ENCODE peak calls at places on chromosome 21, in seven cellular contexts. One of them, this sample, is unnamed.

GRCh38 chr21:33199516-33200217 is 30.1 kb upstream of the IFNAR2 start:
- DNase-seq in omental fat pad: peak; percentile 70
- DNase-seq in upper lobe of right lung: no peak
- DNase-seq in GM06990: peak; percentile 40
- DNase-seq in nephron progenitor cell: peak; percentile 64
- DNase-seq in heart left ventricle: peak; percentile 78
- DNase-seq in ovary: peak; percentile 71
- DNase-seq in this sample: peak; percentile 74

GRCh38 chr21:34065015-34065414 is 8.4 kb upstream of the MRPS6 start:
- DNase-seq in omental fat pad: no peak
- DNase-seq in upper lobe of right lung: no peak
- DNase-seq in GM06990: no peak
- DNase-seq in nephron progenitor cell: no peak
- DNase-seq in heart left ventricle: no peak
- DNase-seq in ovary: no peak
- DNase-seq in this sample: no peak

GRCh38 chr21:27269646-27270045 is 302.8 kb upstream of the ADAMTS5 start:
- DNase-seq in omental fat pad: no peak
- DNase-seq in upper lobe of right lung: no peak
- DNase-seq in GM06990: no peak
- DNase-seq in nephron progenitor cell: no peak
- DNase-seq in heart left ventricle: no peak
- DNase-seq in ovary: no peak
- DNase-seq in this sample: no peak

GRCh38 chr21:45390121-45390751 is 14.7 kb upstream of the COL18A1 start:
- DNase-seq in omental fat pad: no peak
- DNase-seq in upper lobe of right lung: peak; percentile 50
- DNase-seq in GM06990: no peak
- DNase-seq in nephron progenitor cell: no peak
- DNase-seq in heart left ventricle: peak; percentile 19
- DNase-seq in ovary: peak; percentile 9
- DNase-seq in this sample: no peak

GRCh38 chr21:39079617-39080016 is 103.6 kb downstream of the PSMG1 start:
- DNase-seq in omental fat pad: peak; percentile 54
- DNase-seq in upper lobe of right lung: peak; percentile 96
- DNase-seq in GM06990: no peak
- DNase-seq in nephron progenitor cell: no peak
- DNase-seq in heart left ventricle: peak; percentile 81
- DNase-seq in ovary: no peak
- DNase-seq in this sample: no peak

GRCh38 chr21:44941567-44941966 is 1.7 kb downstream of the SLX9 start:
- DNase-seq in omental fat pad: no peak
- DNase-seq in upper lobe of right lung: peak; percentile 54
- DNase-seq in GM06990: peak; percentile 0
- DNase-seq in nephron progenitor cell: no peak
- DNase-seq in heart left ventricle: peak; percentile 28
- DNase-seq in ovary: no peak
- DNase-seq in this sample: no peak

GRCh38 chr21:29056538-29057050 is 16.9 kb downstream of the CCT8 start:
- DNase-seq in omental fat pad: no peak
- DNase-seq in upper lobe of right lung: no peak
- DNase-seq in GM06990: no peak
- DNase-seq in nephron progenitor cell: no peak
- DNase-seq in heart left ventricle: no peak
- DNase-seq in ovary: no peak
- DNase-seq in this sample: no peak

GRCh38 chr21:31201144-31201543 is 142.9 kb downstream of the TIAM1 start:
- DNase-seq in omental fat pad: no peak
- DNase-seq in upper lobe of right lung: no peak
- DNase-seq in GM06990: no peak
- DNase-seq in nephron progenitor cell: no peak
- DNase-seq in heart left ventricle: no peak
- DNase-seq in ovary: no peak
- DNase-seq in this sample: no peak

GRCh38 chr21:29372063-29372802 is 73.5 kb downstream of the BACH1 start:
- DNase-seq in omental fat pad: no peak
- DNase-seq in upper lobe of right lung: no peak
- DNase-seq in GM06990: peak; percentile 44
- DNase-seq in nephron progenitor cell: peak; percentile 50
- DNase-seq in heart left ventricle: peak; percentile 34
- DNase-seq in ovary: peak; percentile 28
- DNase-seq in this sample: peak; percentile 54

GRCh38 chr21:39036581-39036980 is 146.7 kb downstream of the PSMG1 start:
- DNase-seq in omental fat pad: no peak
- DNase-seq in upper lobe of right lung: no peak
- DNase-seq in GM06990: no peak
- DNase-seq in nephron progenitor cell: no peak
- DNase-seq in heart left ventricle: no peak
- DNase-seq in ovary: no peak
- DNase-seq in this sample: no peak

GRCh38 chr21:17527240-17527639 is 14.4 kb downstream of the CXADR start:
- DNase-seq in omental fat pad: no peak
- DNase-seq in upper lobe of right lung: no peak
- DNase-seq in GM06990: no peak
- DNase-seq in nephron progenitor cell: no peak
- DNase-seq in heart left ventricle: no peak
- DNase-seq in ovary: no peak
- DNase-seq in this sample: no peak

GRCh38 chr21:44822484-44823178 is 4.8 kb upstream of the SUMO3 start:
- DNase-seq in omental fat pad: no peak
- DNase-seq in upper lobe of right lung: no peak
- DNase-seq in GM06990: no peak
- DNase-seq in nephron progenitor cell: no peak
- DNase-seq in heart left ventricle: no peak
- DNase-seq in ovary: no peak
- DNase-seq in this sample: no peak

GRCh38 chr21:42688841-42689371 is 35.5 kb downstream of the PDE9A start:
- DNase-seq in omental fat pad: no peak
- DNase-seq in upper lobe of right lung: peak; percentile 64
- DNase-seq in GM06990: no peak
- DNase-seq in nephron progenitor cell: no peak
- DNase-seq in heart left ventricle: peak; percentile 26
- DNase-seq in ovary: no peak
- DNase-seq in this sample: no peak
- TF ChIP-seq CTCF in omental fat pad: no peak
- TF ChIP-seq CTCF in upper lobe of right lung: no peak
- TF ChIP-seq CTCF in GM06990: no peak
- TF ChIP-seq CTCF in nephron progenitor cell: no peak
- TF ChIP-seq CTCF in heart left ventricle: no peak
- TF ChIP-seq CTCF in ovary: no peak
- TF ChIP-seq CTCF in this sample: no peak

DNA sequence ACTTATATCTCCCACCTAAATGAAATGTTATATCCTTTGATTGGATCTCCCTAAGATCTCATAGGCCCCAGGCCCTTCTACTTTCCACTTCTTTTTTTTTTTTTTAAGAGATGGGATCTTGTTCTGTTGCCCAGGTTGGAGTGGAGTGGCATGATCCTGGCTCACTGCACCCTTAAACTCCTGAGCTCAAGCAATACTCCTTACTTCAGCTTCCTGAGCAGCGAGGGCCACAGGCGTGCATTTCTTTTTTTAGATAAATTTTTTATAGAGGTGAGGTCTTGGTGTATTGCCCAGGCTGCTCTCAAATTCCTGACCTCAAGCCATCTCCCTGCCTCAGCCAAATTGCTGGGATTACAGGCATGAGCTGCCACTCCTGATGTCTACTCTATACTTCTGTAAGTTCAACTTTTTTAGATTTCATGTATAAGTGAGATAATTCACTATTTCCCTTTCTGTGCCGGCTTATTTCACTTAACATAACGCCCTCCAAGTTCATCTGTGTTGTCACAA is 987.5 kb upstream of the NCAM2 start:
- DNase-seq in omental fat pad: no peak
- DNase-seq in upper lobe of right lung: no peak
- DNase-seq in GM06990: no peak
- DNase-seq in nephron progenitor cell: no peak
- DNase-seq in heart left ventricle: no peak
- DNase-seq in ovary: no peak
- DNase-seq in this sample: no peak
- TF ChIP-seq CTCF in omental fat pad: no peak
- TF ChIP-seq CTCF in upper lobe of right lung: no peak
- TF ChIP-seq CTCF in GM06990: no peak
- TF ChIP-seq CTCF in nephron progenitor cell: no peak
- TF ChIP-seq CTCF in heart left ventricle: no peak
- TF ChIP-seq CTCF in ovary: no peak
- TF ChIP-seq CTCF in this sample: no peak

DNA sequence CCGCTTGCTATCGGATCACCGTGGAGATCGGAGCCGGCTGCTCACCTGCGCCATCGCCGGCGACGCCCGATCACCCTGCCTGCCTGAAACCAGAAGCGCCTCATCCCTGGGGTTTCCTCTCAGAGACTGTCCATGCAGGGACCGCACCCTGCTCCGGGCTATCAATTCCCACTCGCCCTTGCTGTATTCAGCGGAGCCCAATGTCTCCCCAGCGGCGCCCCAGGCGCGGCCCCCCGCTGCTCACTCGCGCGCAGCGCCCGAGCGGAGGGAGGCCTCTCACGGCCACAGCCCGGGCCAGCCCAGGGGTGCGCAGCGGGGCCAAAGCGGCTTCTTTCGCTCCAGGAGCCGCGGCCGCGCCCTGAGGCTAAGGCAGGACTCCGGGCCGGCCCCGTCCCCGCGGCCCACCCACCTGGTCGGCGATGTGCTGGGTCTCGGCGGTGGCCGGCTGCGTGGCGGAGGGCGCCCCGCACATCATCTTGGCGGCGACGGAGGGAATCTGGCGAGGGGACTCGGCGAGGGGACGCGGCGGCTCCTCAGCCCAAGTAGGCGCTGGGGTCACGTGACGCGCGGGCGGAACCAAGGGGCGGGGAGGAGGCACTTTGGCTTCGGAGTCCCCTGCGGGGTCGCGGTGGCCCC is at the start of gene CSTB:
- DNase-seq in omental fat pad: peak; percentile 76
- DNase-seq in upper lobe of right lung: peak; percentile 96
- DNase-seq in GM06990: peak; percentile 84
- DNase-seq in nephron progenitor cell: peak; percentile 93
- DNase-seq in heart left ventricle: peak; percentile 88
- DNase-seq in ovary: peak; percentile 81
- DNase-seq in this sample: peak; percentile 90
- TF ChIP-seq CTCF in omental fat pad: no peak
- TF ChIP-seq CTCF in upper lobe of right lung: no peak
- TF ChIP-seq CTCF in GM06990: no peak
- TF ChIP-seq CTCF in nephron progenitor cell: no peak
- TF ChIP-seq CTCF in heart left ventricle: no peak
- TF ChIP-seq CTCF in ovary: no peak
- TF ChIP-seq CTCF in this sample: no peak

GRCh38 chr21:21688877-21689276 is 690.7 kb downstream of the NCAM2 start:
- DNase-seq in omental fat pad: no peak
- DNase-seq in upper lobe of right lung: peak; percentile 38
- DNase-seq in GM06990: no peak
- DNase-seq in nephron progenitor cell: peak; percentile 21
- DNase-seq in heart left ventricle: no peak
- DNase-seq in ovary: no peak
- DNase-seq in this sample: no peak
- TF ChIP-seq CTCF in omental fat pad: no peak
- TF ChIP-seq CTCF in upper lobe of right lung: peak; percentile 20
- TF ChIP-seq CTCF in GM06990: no peak
- TF ChIP-seq CTCF in nephron progenitor cell: peak; percentile 34
- TF ChIP-seq CTCF in heart left ventricle: no peak
- TF ChIP-seq CTCF in ovary: no peak
- TF ChIP-seq CTCF in this sample: no peak

DNA sequence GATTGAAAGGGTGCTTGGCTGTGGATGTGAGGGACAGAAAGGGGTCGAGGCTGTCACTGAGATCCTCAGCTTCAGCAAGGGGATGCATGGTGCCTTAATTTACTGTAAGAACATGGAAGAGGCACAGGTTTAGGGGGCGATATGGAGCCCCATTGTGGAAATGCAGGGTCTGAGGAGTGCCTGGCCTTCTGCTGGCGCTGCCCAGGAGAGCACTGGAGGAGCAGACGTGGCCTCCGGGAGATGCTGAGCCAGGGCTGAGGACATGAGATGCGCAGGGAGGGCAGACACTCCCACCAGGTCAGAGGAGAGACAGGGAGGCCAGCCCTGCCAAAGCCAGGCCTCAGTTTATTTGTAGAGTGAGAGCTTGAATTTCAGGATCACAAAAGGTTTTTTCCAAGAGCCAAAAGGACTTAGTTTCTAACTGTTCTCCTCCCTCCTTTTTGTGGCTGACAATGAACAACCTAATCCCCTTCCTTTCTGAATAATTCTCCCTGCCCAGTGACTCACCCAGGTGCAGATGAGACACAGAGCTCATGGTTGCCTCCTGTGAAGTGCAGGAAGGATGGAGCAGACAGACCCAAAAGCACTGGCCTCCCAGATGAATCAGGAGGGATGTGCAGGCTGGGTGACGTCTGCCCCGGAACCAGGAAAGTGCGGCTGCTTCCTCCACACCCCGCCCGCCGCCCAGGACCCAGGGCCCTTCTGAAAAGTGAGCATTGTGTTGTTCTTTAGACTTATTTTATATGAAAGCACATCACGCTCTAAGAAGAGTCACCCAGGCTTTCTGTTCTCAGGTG is 73.0 kb upstream of the TMPRSS2 start:
- DNase-seq in omental fat pad: no peak
- DNase-seq in upper lobe of right lung: peak; percentile 48
- DNase-seq in GM06990: no peak
- DNase-seq in nephron progenitor cell: no peak
- DNase-seq in heart left ventricle: no peak
- DNase-seq in ovary: no peak
- DNase-seq in this sample: no peak
- TF ChIP-seq CTCF in omental fat pad: no peak
- TF ChIP-seq CTCF in upper lobe of right lung: no peak
- TF ChIP-seq CTCF in GM06990: no peak
- TF ChIP-seq CTCF in nephron progenitor cell: no peak
- TF ChIP-seq CTCF in heart left ventricle: no peak
- TF ChIP-seq CTCF in ovary: no peak
- TF ChIP-seq CTCF in this sample: no peak

DNA sequence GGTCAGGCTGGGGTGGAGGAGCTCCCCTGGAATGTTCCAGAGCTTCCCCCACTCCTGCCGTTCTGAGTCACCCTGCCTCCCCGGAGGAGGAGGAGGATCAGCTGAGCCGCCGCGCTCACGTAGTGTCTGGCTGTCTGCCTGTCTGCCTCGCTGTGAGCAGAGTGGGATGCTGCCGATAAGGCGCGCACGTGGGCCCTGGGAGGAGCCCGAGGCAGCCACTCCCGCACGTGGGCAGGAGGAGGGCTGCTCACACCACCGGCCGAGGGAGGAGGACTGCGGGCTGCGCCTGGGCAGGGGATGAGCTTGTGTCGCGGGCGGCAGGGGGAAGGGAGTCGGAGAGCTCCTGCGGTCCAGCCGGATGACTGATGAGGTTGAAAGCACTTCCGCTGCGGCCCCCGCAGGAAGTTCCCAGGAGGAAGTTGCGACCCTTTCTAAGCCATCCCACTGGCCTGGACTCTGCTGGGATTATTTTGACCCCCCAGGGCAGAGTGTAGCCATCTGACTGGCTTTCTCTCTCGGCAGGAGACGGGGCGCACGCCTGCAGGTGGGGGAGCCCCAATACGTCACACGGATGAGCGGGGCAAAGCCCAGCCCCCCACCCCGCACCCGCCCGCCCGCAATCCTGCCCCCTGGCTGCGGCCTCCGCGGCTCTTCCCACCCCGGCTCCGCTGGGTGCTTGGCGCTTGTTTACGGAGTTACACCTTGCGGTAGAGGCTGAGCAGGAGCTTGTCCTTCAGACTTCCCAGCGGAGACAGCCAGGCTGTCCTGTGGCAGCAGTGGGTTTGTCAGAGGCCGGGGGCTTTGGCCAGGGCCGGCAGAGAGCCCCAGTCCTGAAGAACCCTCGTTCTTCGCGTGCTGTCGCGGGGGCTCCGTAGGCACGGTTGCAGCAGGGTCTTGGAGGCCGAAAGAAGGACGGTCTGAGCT is 9.8 kb downstream of the PDXK start:
- DNase-seq in omental fat pad: peak; percentile 88
- DNase-seq in upper lobe of right lung: peak; percentile 98
- DNase-seq in GM06990: peak; percentile 90
- DNase-seq in nephron progenitor cell: peak; percentile 77
- DNase-seq in heart left ventricle: peak; percentile 98
- DNase-seq in ovary: peak; percentile 99
- DNase-seq in this sample: peak; percentile 90
- TF ChIP-seq CTCF in omental fat pad: no peak
- TF ChIP-seq CTCF in upper lobe of right lung: peak; percentile 35
- TF ChIP-seq CTCF in GM06990: peak; percentile 23
- TF ChIP-seq CTCF in nephron progenitor cell: peak; percentile 22
- TF ChIP-seq CTCF in heart left ventricle: peak; percentile 16
- TF ChIP-seq CTCF in ovary: peak; percentile 31
- TF ChIP-seq CTCF in this sample: peak; percentile 17